ENCODE peak calls at places on chromosome 2, in nine cellular contexts. E is glutamatergic neuron, H is fibroblast of lung, L is T-helper 9 cell, F is EH, M is NCI-H2029, A is neural crest cell, Q is NCI-H1417, Z is T follicular helper cell. K is an unnamed sample.

GRCh38 chr2:102488063-102488462 is 15.0 kb downstream of the SLC9A4 start:
- DNase-seq in E (no peak), H (peak; percentile 79), L (no peak), F (peak; percentile 73), M (no peak), A (no peak), Q (no peak), Z (no peak), K (peak; percentile 9)

GRCh38 chr2:134275058-134275862 is 21.4 kb downstream of the MGAT5 start:
- DNase-seq in E (no peak), H (no peak), L (no peak), F (no peak), M (no peak), A (no peak), Q (peak; percentile 27), Z (no peak), K (no peak)

GRCh38 chr2:122863516-122863915 is 1108.1 kb downstream of the TSN start:
- DNase-seq in E (no peak), H (no peak), L (no peak), F (no peak), M (no peak), A (no peak), Q (no peak), Z (no peak), K (no peak)

GRCh38 chr2:10344105-10345066 is 41.7 kb downstream of the HPCAL1 start:
- DNase-seq in E (peak; percentile 69), H (peak; percentile 20), L (no peak), F (peak; percentile 28), M (no peak), A (no peak), Q (no peak), Z (no peak), K (no peak)

GRCh38 chr2:137211761-137212160 is 446.4 kb downstream of the THSD7B start:
- DNase-seq in E (no peak), H (no peak), L (no peak), F (no peak), M (no peak), A (no peak), Q (no peak), Z (no peak), K (no peak)

GRCh38 chr2:168851674-168852320 is 38.4 kb downstream of the SPC25 start:
- DNase-seq in E (no peak), H (peak; percentile 66), L (no peak), F (peak; percentile 76), M (no peak), A (no peak), Q (peak; percentile 56), Z (no peak), K (peak; percentile 68)

GRCh38 chr2:182952741-182953450 is 85.4 kb downstream of the NCKAP1 start:
- DNase-seq in E (no peak), H (peak; percentile 37), L (no peak), F (peak; percentile 65), M (no peak), A (no peak), Q (peak; percentile 5), Z (no peak), K (peak; percentile 54)

GRCh38 chr2:194383404-194383803 is 1273.6 kb upstream of the SLC39A10 start:
- DNase-seq in E (no peak), H (peak; percentile 0), L (no peak), F (no peak), M (no peak), A (no peak), Q (peak; percentile 29), Z (no peak), K (no peak)

GRCh38 chr2:73823916-73824523 is 4.7 kb upstream of the STAMBP start:
- DNase-seq in E (no peak), H (peak; percentile 94), L (no peak), F (peak; percentile 81), M (peak; percentile 55), A (no peak), Q (peak; percentile 87), Z (no peak), K (peak; percentile 71)

GRCh38 chr2:182345384-182345783 is 81.5 kb downstream of the PDE1A start:
- DNase-seq in E (no peak), H (no peak), L (no peak), F (no peak), M (no peak), A (no peak), Q (no peak), Z (no peak), K (no peak)

GRCh38 chr2:127700527-127701192 is 637 bp upstream of the SFT2D3 start:
- DNase-seq in E (peak; percentile 62), H (no peak), L (no peak), F (no peak), M (no peak), A (no peak), Q (peak; percentile 65), Z (no peak), K (no peak)

GRCh38 chr2:202425036-202425435 is 48.9 kb downstream of the BMPR2 start:
- DNase-seq in E (no peak), H (no peak), L (no peak), F (no peak), M (no peak), A (no peak), Q (no peak), Z (no peak), K (no peak)

GRCh38 chr2:240564571-240565266 is 3.6 kb upstream of the RNPEPL1 start:
- DNase-seq in E (no peak), H (no peak), L (no peak), F (no peak), M (no peak), A (no peak), Q (no peak), Z (peak; percentile 33), K (peak; percentile 14)

GRCh38 chr2:141957827-141958440 is 172.9 kb downstream of the LRP1B start:
- DNase-seq in E (no peak), H (no peak), L (no peak), F (no peak), M (no peak), A (no peak), Q (peak; percentile 35), Z (no peak), K (no peak)

GRCh38 chr2:203018181-203018580 is 3.5 kb downstream of the NBEAL1 start:
- DNase-seq in E (no peak), H (peak; percentile 47), L (no peak), F (peak; percentile 25), M (no peak), A (no peak), Q (no peak), Z (no peak), K (no peak)